ENCODE peak calls at places on chromosomes 12 and 14, in seven cellular contexts. I is K562, D is SK-N-SH, E is GM12892, M is HepG2, F is H1, B is GM12878. T is an unnamed sample.

GRCh38 chr14:103103461-103104388 is 9.2 kb downstream of the EXOC3L4 start:
- DNase-seq in I (no peak), D (peak), E (no peak), M (peak), F (no peak), B (no peak), T (no peak)

GRCh38 chr14:90755661-90756304 is 60.4 kb downstream of the TTC7B start:
- DNase-seq in I (no peak), D (no peak), E (no peak), M (no peak), F (no peak), B (no peak), T (no peak)

GRCh38 chr14:67486890-67487289 is 1.6 kb downstream of the TMEM229B start:
- DNase-seq in I (no peak), D (no peak), E (no peak), M (no peak), F (no peak), B (no peak), T (no peak)

GRCh38 chr14:99035268-99035667 is 236.7 kb downstream of the BCL11B start:
- DNase-seq in I (no peak), D (no peak), E (no peak), M (no peak), F (no peak), B (no peak), T (no peak)

GRCh38 chr12:122001379-122002209 is 20.1 kb upstream of the BCL7A start:
- DNase-seq in I (no peak), D (no peak), E (no peak), M (no peak), F (no peak), B (no peak), T (no peak)

GRCh38 chr14:91348861-91349465 is 68.7 kb downstream of the CCDC88C start:
- DNase-seq in I (peak), D (no peak), E (no peak), M (no peak), F (no peak), B (no peak), T (no peak)

GRCh38 chr14:41986726-41987125 is 380.1 kb downstream of the LRFN5 start:
- DNase-seq in I (no peak), D (no peak), E (no peak), M (no peak), F (no peak), B (no peak), T (no peak)

GRCh38 chr12:121038861-121039654 is at the start of gene OASL:
- DNase-seq in I (no peak), D (peak), E (peak), M (no peak), F (no peak), B (peak), T (peak)

GRCh38 chr14:102504302-102504950 is 5.2 kb downstream of the ANKRD9 start:
- DNase-seq in I (peak), D (no peak), E (no peak), M (no peak), F (no peak), B (no peak), T (no peak)

GRCh38 chr12:30450872-30451271 is 244.8 kb downstream of the IPO8 start:
- DNase-seq in I (peak), D (peak), E (no peak), M (no peak), F (no peak), B (no peak), T (no peak)

GRCh38 chr12:49288412-49288853 is 6.5 kb upstream of the PRPH start:
- DNase-seq in I (peak), D (peak), E (peak), M (peak), F (no peak), B (peak), T (peak)

GRCh38 chr14:89237923-89238529 is 179.0 kb downstream of the FOXN3 start:
- DNase-seq in I (peak), D (peak), E (no peak), M (no peak), F (no peak), B (no peak), T (no peak)

GRCh38 chr14:60637490-60638452 is 11.5 kb downstream of the SIX1 start:
- DNase-seq in I (no peak), D (peak), E (no peak), M (no peak), F (no peak), B (no peak), T (no peak)

GRCh38 chr14:90924618-90925345 is 108.6 kb upstream of the TTC7B start:
- DNase-seq in I (no peak), D (no peak), E (no peak), M (no peak), F (no peak), B (no peak), T (no peak)

GRCh38 chr12:92624236-92624635 is 78.6 kb upstream of the PLEKHG7 start:
- DNase-seq in I (no peak), D (no peak), E (no peak), M (no peak), F (no peak), B (no peak), T (no peak)

GRCh38 chr14:69538766-69539165 is 35.9 kb downstream of the CCDC177 start:
- DNase-seq in I (no peak), D (no peak), E (no peak), M (no peak), F (no peak), B (no peak), T (no peak)

GRCh38 chr12:23450810-23451209 is 498.7 kb downstream of the SOX5 start:
- DNase-seq in I (no peak), D (no peak), E (no peak), M (no peak), F (no peak), B (no peak), T (no peak)

GRCh38 chr14:105711058-105711620 is 184.8 kb downstream of the TMEM121 start:
- DNase-seq in I (no peak), D (no peak), E (no peak), M (no peak), F (no peak), B (no peak), T (no peak)

GRCh38 chr12:49868952-49869815 is 26.3 kb upstream of the BCDIN3D start:
- DNase-seq in I (peak), D (peak), E (no peak), M (peak), F (no peak), B (no peak), T (no peak)

GRCh38 chr14:89813485-89814080 is 140.9 kb downstream of the EFCAB11 start:
- DNase-seq in I (no peak), D (no peak), E (no peak), M (no peak), F (peak), B (no peak), T (no peak)

GRCh38 chr14:27222671-27223070 is 624.8 kb upstream of the NOVA1 start:
- DNase-seq in I (no peak), D (no peak), E (no peak), M (no peak), F (no peak), B (no peak), T (no peak)

GRCh38 chr12:50979369-50980052 is 27.2 kb downstream of the HIGD1C start:
- DNase-seq in I (no peak), D (no peak), E (peak), M (no peak), F (no peak), B (peak), T (no peak)

GRCh38 chr12:716506-716905 is 35.9 kb upstream of the WNK1 start:
- DNase-seq in I (peak), D (no peak), E (no peak), M (no peak), F (no peak), B (no peak), T (no peak)

GRCh38 chr12:713281-713875 is 39.0 kb upstream of the WNK1 start:
- DNase-seq in I (no peak), D (no peak), E (no peak), M (no peak), F (no peak), B (no peak), T (no peak)

GRCh38 chr12:709631-710030 is 42.7 kb upstream of the WNK1 start:
- DNase-seq in I (no peak), D (no peak), E (no peak), M (no peak), F (no peak), B (no peak), T (no peak)

GRCh38 chr12:712172-712863 is 40.1 kb upstream of the WNK1 start:
- DNase-seq in I (no peak), D (no peak), E (no peak), M (no peak), F (no peak), B (no peak), T (no peak)
- TF ChIP-seq TAF1 in I (no peak), D (no peak), E (no peak), M (no peak), F (no peak), B (no peak), T (no peak)

DNA sequence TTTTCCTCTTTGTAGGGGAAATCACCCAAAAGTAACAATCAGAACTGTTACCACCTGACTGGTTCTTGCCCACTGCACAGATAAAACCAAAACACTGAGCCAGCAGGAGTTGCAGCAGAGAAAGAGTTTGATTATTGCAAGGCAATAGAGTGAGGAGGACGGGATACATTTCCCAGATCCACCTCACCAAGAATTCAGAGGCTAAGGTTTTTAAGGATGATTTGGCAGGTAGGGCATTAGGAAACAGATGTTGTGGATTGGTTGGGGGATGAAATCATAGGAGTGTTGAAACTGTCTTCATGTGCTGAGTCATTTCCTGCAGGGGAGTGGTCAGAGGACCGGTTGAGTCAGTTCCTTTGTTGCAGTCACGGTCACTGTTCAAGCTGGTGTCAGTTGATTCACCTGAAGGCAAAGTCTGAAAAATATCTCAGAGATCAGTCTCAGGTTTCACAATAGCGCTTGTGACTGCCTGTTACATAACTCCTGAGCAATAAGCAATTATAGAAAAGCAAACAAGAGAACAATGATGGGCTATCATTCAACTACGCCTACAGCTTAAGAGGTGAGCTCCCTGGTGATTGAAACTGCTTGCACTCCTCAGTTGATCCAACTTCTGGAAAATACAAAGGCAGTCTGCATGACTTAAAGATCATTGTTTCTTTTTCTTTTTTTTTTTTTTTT is 20.3 kb upstream of the AMN1 start:
- DNase-seq in I (peak), D (no peak), E (peak), M (peak), F (peak), B (peak), T (peak)
- TF ChIP-seq TAF1 in I (no peak), D (no peak), E (peak), M (no peak), F (no peak), B (peak), T (no peak)

DNA sequence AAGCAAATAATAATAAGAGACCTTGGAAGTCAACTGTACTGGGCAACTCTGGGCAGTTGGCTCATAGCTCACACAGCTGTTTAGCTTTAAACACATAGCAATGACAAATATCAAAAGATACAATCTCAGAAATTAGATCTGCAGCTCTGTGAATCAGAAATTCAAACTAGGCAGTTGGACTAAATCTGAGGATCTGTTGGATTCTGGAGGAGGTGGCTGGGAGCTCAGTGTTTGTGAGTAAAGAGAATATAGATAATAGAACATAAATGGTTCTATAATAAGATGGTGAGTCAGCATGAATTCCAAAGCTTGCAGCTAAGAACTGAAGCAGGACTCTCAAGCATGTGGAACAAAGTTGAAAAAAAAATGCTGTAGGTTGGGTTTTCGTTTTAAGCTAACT is 1949.4 kb upstream of the SEL1L start:
- DNase-seq in I (no peak), D (no peak), E (no peak), M (no peak), F (no peak), B (no peak), T (no peak)
- TF ChIP-seq TAF1 in I (no peak), D (no peak), E (no peak), M (no peak), F (no peak), B (no peak), T (no peak)

GRCh38 chr12:53623986-53624385 is 2.2 kb downstream of the ATF7 start:
- DNase-seq in I (peak), D (no peak), E (no peak), M (peak), F (no peak), B (no peak), T (no peak)
- TF ChIP-seq TAF1 in I (no peak), D (no peak), E (no peak), M (no peak), F (no peak), B (no peak), T (no peak)

DNA sequence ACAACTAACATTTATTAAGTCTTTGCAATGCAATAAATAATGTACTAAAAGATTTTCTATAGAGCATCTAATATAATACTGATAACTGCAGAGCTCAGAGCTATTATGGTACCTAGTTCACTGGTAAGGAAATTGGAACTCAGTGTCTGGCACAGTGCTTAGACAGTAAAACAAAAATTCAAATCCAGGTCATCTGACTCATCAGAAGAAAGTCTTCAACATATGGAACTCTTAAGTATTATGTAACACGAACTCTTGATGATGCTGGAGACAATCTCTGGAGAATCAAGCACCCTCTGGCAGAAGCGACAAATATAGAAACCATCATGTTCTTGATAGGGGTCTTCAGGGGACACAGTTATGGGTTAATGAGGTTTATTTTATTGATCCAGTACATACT is 37.3 kb upstream of the TRHDE start:
- DNase-seq in I (no peak), D (no peak), E (no peak), M (no peak), F (no peak), B (no peak), T (no peak)
- TF ChIP-seq TAF1 in I (no peak), D (no peak), E (no peak), M (no peak), F (no peak), B (no peak), T (no peak)